ENCODE peak calls at places on chromosomes 11 and 22, in eight cellular contexts. V, G, W, I, O, R, Z and M are unnamed samples.

GRCh38 chr11:81005595-81005994 is 1564.8 kb upstream of the TENM4 start:
- DNase-seq in V (no peak), G (no peak), W (no peak), I (no peak), O (no peak), R (no peak), Z (no peak), M (peak; percentile 35)

GRCh38 chr11:19892387-19892786 is 179.8 kb downstream of the NAV2 start:
- DNase-seq in V (no peak), G (no peak), W (no peak), I (no peak), O (no peak), R (no peak), Z (no peak), M (no peak)

GRCh38 chr11:94775576-94776327 is 7.6 kb downstream of the AMOTL1 start:
- DNase-seq in V (no peak), G (no peak), W (no peak), I (no peak), O (no peak), R (peak; percentile 41), Z (no peak), M (no peak)

GRCh38 chr11:86804871-86805415 is 4.6 kb downstream of the PRSS23 start:
- DNase-seq in V (no peak), G (no peak), W (no peak), I (no peak), O (no peak), R (no peak), Z (no peak), M (no peak)

GRCh38 chr22:44278234-44279058 is 34.3 kb downstream of the SHISAL1 start:
- DNase-seq in V (no peak), G (no peak), W (no peak), I (no peak), O (no peak), R (no peak), Z (no peak), M (no peak)

GRCh38 chr22:44605486-44605885 is 96.5 kb upstream of the PRR5 start:
- DNase-seq in V (no peak), G (no peak), W (no peak), I (no peak), O (no peak), R (no peak), Z (no peak), M (no peak)

GRCh38 chr11:30392221-30392784 is 69.4 kb downstream of the ARL14EP start:
- DNase-seq in V (no peak), G (no peak), W (no peak), I (no peak), O (no peak), R (no peak), Z (no peak), M (no peak)

GRCh38 chr11:68980776-68981065 is at the start of gene MRGPRD:
- DNase-seq in V (peak; percentile 10), G (no peak), W (peak; percentile 29), I (no peak), O (no peak), R (no peak), Z (no peak), M (no peak)

GRCh38 chr11:82980292-82980691 is 78.8 kb downstream of the DDIAS start:
- DNase-seq in V (no peak), G (no peak), W (no peak), I (peak; percentile 13), O (no peak), R (no peak), Z (no peak), M (peak; percentile 76)

DNA sequence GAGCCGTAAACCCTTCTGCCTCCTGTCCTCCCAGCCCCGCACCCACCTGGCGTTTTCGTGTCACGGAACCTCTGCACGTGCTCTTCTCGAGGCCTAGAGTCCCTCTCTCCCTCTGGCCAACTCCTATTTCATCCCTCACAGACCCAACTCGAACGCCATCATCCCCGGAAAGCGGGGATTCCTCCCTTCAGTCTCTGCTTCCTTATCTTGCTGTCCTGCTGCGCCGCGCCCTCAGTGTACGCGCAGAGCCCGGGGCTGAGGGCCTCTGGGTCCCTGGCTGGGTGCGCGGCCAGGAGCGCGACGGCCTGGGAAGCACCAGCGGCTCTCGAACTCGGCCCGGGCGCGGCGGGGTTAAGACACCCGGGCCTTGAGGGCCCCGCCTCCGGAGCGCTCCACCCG is 472 bp upstream of the ATG16L2 start:
- DNase-seq in V (peak; percentile 70), G (peak; percentile 75), W (no peak), I (peak; percentile 56), O (peak; percentile 85), R (peak; percentile 86), Z (peak; percentile 87), M (no peak)
- TF ChIP-seq POLR2AphosphoS5 in V (peak; percentile 43), G (peak; percentile 55), W (no peak), I (peak; percentile 83), O (peak; percentile 23), R (no peak), Z (peak; percentile 70), M (peak; percentile 91)

GRCh38 chr11:126411971-126412381 is 56.5 kb downstream of the ST3GAL4 start:
- DNase-seq in V (no peak), G (peak; percentile 44), W (no peak), I (no peak), O (no peak), R (peak; percentile 34), Z (no peak), M (no peak)
- TF ChIP-seq CTCF in V (no peak), G (peak; percentile 31), W (no peak), I (no peak), O (no peak), R (peak; percentile 51), Z (no peak), M (no peak)

GRCh38 chr11:65868076-65868667 is 4.4 kb downstream of the EFEMP2 start:
- DNase-seq in V (no peak), G (peak; percentile 88), W (no peak), I (no peak), O (no peak), R (peak; percentile 20), Z (no peak), M (no peak)
- TF ChIP-seq POLR2AphosphoS5 in V (no peak), G (peak; percentile 26), W (no peak), I (peak; percentile 12), O (no peak), R (no peak), Z (no peak), M (peak; percentile 75)

GRCh38 chr11:102810943-102811528 is 13.1 kb upstream of the MMP1 start:
- DNase-seq in V (no peak), G (peak; percentile 71), W (no peak), I (no peak), O (no peak), R (no peak), Z (no peak), M (no peak)
- TF ChIP-seq CTCF in V (no peak), G (peak; percentile 59), W (no peak), I (peak; percentile 59), O (no peak), R (peak; percentile 16), Z (peak; percentile 33), M (peak; percentile 78)